ENCODE peak calls at places on chromosomes 7 and 10, in six cellular contexts. Y, T, J, S, P and F are unnamed samples.

GRCh38 chr7:47526466-47526865 is 55.4 kb downstream of the TNS3 start:
- DNase-seq in J (peak), Y (no peak), S (no peak), P (no peak), T (no peak), F (no peak)

GRCh38 chr10:77795426-77796055 is 131.0 kb downstream of the DLG5 start:
- DNase-seq in Y (no peak), J (no peak), T (no peak), P (no peak), S (no peak), F (no peak)

GRCh38 chr7:139341058-139341775 is at the start of gene FMC1:
- DNase-seq in Y (peak), J (peak), P (peak), S (peak), T (peak), F (peak)

GRCh38 chr10:69409968-69410367 is 6.8 kb downstream of the TACR2 start:
- DNase-seq in P (no peak), J (peak), Y (no peak), T (no peak), S (no peak), F (no peak)

GRCh38 chr10:49052069-49052468 is 63.3 kb downstream of the VSTM4 start:
- DNase-seq in S (no peak), Y (no peak), J (no peak), P (no peak), T (no peak), F (no peak)

GRCh38 chr7:156929789-156930539 is 19.5 kb upstream of the NOM1 start:
- DNase-seq in P (no peak), S (no peak), T (no peak), J (no peak), Y (no peak), F (no peak)

GRCh38 chr7:42493436-42494198 is 256.6 kb upstream of the GLI3 start:
- DNase-seq in S (peak), P (no peak), J (peak), T (no peak), Y (no peak), F (no peak)

GRCh38 chr7:147513451-147513850 is 1077.1 kb upstream of the C7orf33 start:
- DNase-seq in Y (no peak), T (no peak), S (no peak), J (no peak), P (no peak), F (no peak)

GRCh38 chr10:95788830-95789229 is 32.9 kb downstream of the ENTPD1 start:
- DNase-seq in S (no peak), Y (no peak), T (no peak), J (no peak), P (no peak), F (no peak)

GRCh38 chr10:91511549-91512330 is 101.6 kb downstream of the HECTD2 start:
- DNase-seq in T (no peak), P (no peak), J (no peak), S (no peak), Y (no peak), F (peak)

GRCh38 chr10:121668336-121669009 is 70.2 kb upstream of the FGFR2 start:
- DNase-seq in P (no peak), J (peak), Y (no peak), T (no peak), S (peak), F (no peak)

GRCh38 chr10:120945801-120946302 is 94.7 kb downstream of the WDR11 start:
- DNase-seq in S (no peak), J (peak), T (peak), Y (no peak), P (no peak), F (no peak)

GRCh38 chr7:41977165-41977651 is 259.8 kb downstream of the GLI3 start:
- DNase-seq in S (no peak), Y (peak), T (peak), J (peak), P (no peak), F (no peak)

GRCh38 chr10:3530346-3531096 is 254.5 kb downstream of the KLF6 start:
- DNase-seq in P (no peak), S (no peak), T (no peak), Y (no peak), J (no peak), F (peak)

GRCh38 chr7:152624218-152624617 is 51.7 kb downstream of the XRCC2 start:
- DNase-seq in S (no peak), P (no peak), Y (no peak), J (no peak), T (no peak), F (no peak)

GRCh38 chr10:63414481-63415260 is 51.1 kb downstream of the JMJD1C start:
- DNase-seq in Y (no peak), S (no peak), P (no peak), T (no peak), J (no peak), F (no peak)

GRCh38 chr7:120014920-120015465 is 258.0 kb upstream of the KCND2 start:
- DNase-seq in P (no peak), Y (no peak), S (no peak), T (no peak), J (no peak), F (no peak)

GRCh38 chr7:91784469-91784868 is 96.0 kb downstream of the MTERF1 start:
- DNase-seq in J (no peak), P (no peak), S (no peak), Y (no peak), T (no peak), F (no peak)
- TF ChIP-seq CTCF in J (peak), P (no peak), S (no peak), Y (peak), T (peak), F (no peak)

DNA sequence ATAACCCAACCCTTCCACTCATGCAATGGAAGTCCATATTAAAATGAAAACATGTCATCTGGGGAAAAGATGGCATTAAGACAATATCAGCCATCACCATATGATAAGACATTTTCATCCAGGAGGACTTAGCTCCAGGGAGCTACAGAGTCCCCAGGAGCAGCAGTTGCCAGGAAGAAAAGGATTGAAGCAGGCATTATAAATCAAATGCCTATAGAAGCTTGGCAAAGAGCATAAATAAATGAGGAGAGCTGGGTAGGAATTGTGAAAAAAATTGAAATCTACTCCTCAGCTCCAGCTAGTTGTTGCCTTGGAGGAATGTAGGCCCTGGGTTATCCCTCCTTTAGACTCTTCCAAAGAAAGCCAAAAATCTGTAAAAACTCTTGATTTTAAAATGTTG is 42.5 kb downstream of the FAM13C start:
- DNase-seq in J (no peak), T (no peak), Y (no peak), P (no peak), S (no peak), F (no peak)
- H3K27ac ChIP-seq in J (no peak), T (no peak), Y (no peak), P (no peak), S (no peak), F (no peak)

GRCh38 chr7:40763319-40764287 is 628.8 kb downstream of the SUGCT start:
- DNase-seq in S (no peak), Y (no peak), T (no peak), P (no peak), J (no peak), F (no peak)
- TF ChIP-seq CTCF in S (no peak), Y (no peak), T (no peak), P (no peak), J (no peak), F (no peak)

GRCh38 chr10:66204838-66205237 is 721.0 kb upstream of the LRRTM3 start:
- DNase-seq in P (no peak), J (no peak), S (no peak), T (no peak), Y (no peak), F (no peak)
- H3K27ac ChIP-seq in P (no peak), J (no peak), S (no peak), T (no peak), Y (no peak), F (no peak)

GRCh38 chr7:87217983-87218653 is 1.4 kb downstream of the TMEM243 start:
- DNase-seq in S (no peak), Y (no peak), T (no peak), J (no peak), P (no peak), F (no peak)

GRCh38 chr7:87220026-87220733 is 648 bp upstream of the TMEM243 start:
- DNase-seq in S (peak), Y (no peak), J (peak), T (no peak), P (peak), F (no peak)

GRCh38 chr7:87220734-87221215 is 1.2 kb upstream of the TMEM243 start:
- DNase-seq in S (peak), Y (no peak), P (no peak), T (no peak), J (peak), F (no peak)

GRCh38 chr7:87218941-87219544 is 489 bp downstream of the TMEM243 start:
- DNase-seq in P (no peak), T (peak), S (peak), Y (no peak), J (peak), F (no peak)

DNA sequence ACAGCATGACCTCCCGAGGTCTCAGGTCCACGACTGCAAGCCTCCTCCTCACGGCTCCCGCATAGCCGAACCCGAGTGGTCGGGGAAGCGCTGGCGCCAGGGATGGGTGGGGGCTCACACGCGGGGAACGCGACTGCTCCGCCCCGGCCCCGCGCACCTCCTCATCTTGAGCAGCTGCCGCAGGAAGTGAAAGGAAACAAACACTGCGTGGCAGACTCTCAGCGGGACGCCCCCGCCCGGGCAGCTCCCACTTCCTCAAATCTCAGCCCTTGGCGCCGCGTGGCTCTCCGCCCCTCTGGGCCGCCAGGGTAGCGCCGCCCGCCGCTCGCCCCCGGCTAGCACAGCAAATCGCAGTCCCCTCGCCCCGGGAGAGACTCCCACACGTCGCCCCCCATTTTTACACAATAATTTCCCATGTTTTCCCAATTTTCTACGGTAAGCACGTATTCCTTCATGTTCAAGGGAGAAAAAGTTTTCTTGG is at the start of gene TMEM243:
- DNase-seq in S (peak), Y (no peak), J (peak), P (peak), T (no peak), F (no peak)
- TF ChIP-seq CTCF in S (no peak), Y (peak), J (no peak), P (peak), T (no peak), F (no peak)